ENCODE peak calls at places on chromosomes 16 and 17, in seven cellular contexts. C, O, F, K, D, J and B are unnamed samples.

GRCh38 chr17:63832455-63832854 is 5.0 kb upstream of the FTSJ3 start:
- DNase-seq in C (no peak), O (no peak), F (no peak), K (no peak), D (no peak), J (no peak), B (no peak)

GRCh38 chr17:77670125-77670524 is 288.4 kb upstream of the TNRC6C start:
- DNase-seq in C (no peak), O (no peak), F (peak), K (no peak), D (no peak), J (no peak), B (no peak)

GRCh38 chr17:45050680-45051059 is 762 bp downstream of the DCAKD start:
- DNase-seq in C (peak), O (no peak), F (peak), K (no peak), D (no peak), J (peak), B (no peak)

GRCh38 chr17:6005939-6006338 is 64.2 kb upstream of the WSCD1 start:
- DNase-seq in C (no peak), O (no peak), F (no peak), K (no peak), D (no peak), J (no peak), B (no peak)

GRCh38 chr17:59115474-59115873 is 8.8 kb upstream of the TRIM37 start:
- DNase-seq in C (no peak), O (no peak), F (no peak), K (no peak), D (no peak), J (no peak), B (no peak)

GRCh38 chr17:78241277-78242023 is 10.0 kb downstream of the TMEM235 start:
- DNase-seq in C (peak), O (peak), F (peak), K (no peak), D (no peak), J (peak), B (no peak)

GRCh38 chr16:50279142-50279865 is 13.0 kb downstream of the ADCY7 start:
- DNase-seq in C (no peak), O (no peak), F (no peak), K (no peak), D (no peak), J (no peak), B (no peak)

GRCh38 chr16:63287411-63287810 is 1251.2 kb upstream of the CDH8 start:
- DNase-seq in C (no peak), O (no peak), F (no peak), K (peak), D (no peak), J (peak), B (no peak)

GRCh38 chr16:24771132-24771778 is 41.8 kb downstream of the TNRC6A start:
- DNase-seq in C (peak), O (peak), F (peak), K (no peak), D (no peak), J (no peak), B (no peak)

GRCh38 chr17:6095501-6095900 is 25.3 kb downstream of the WSCD1 start:
- DNase-seq in C (no peak), O (no peak), F (no peak), K (no peak), D (no peak), J (no peak), B (no peak)

GRCh38 chr16:521381-522210 is 5.9 kb upstream of the CAPN15 start:
- DNase-seq in C (no peak), O (no peak), F (no peak), K (no peak), D (no peak), J (no peak), B (no peak)

GRCh38 chr17:59842901-59843652 is 49.7 kb downstream of the TUBD1 start:
- DNase-seq in C (peak), O (peak), F (peak), K (peak), D (no peak), J (peak), B (peak)

GRCh38 chr17:82929676-82930042 is 89.8 kb upstream of the ZNF750 start:
- DNase-seq in C (no peak), O (no peak), F (no peak), K (no peak), D (peak), J (no peak), B (no peak)

GRCh38 chr16:30414159-30414558 is 6.8 kb downstream of the ZNF771 start:
- DNase-seq in C (no peak), O (no peak), F (no peak), K (no peak), D (no peak), J (no peak), B (no peak)

GRCh38 chr16:11134722-11135121 is 121.3 kb downstream of the SOCS1 start:
- DNase-seq in C (no peak), O (no peak), F (no peak), K (no peak), D (no peak), J (no peak), B (no peak)

GRCh38 chr16:4283939-4284338 is 11.1 kb upstream of the TFAP4 start:
- DNase-seq in C (peak), O (no peak), F (no peak), K (no peak), D (no peak), J (peak), B (no peak)

GRCh38 chr16:30350134-30350871 is 4.8 kb downstream of the CD2BP2 start:
- DNase-seq in C (peak), O (no peak), F (no peak), K (no peak), D (no peak), J (no peak), B (peak)

GRCh38 chr16:1142911-1143310 is 10.0 kb upstream of the CACNA1H start:
- DNase-seq in C (no peak), O (no peak), F (no peak), K (no peak), D (no peak), J (no peak), B (no peak)

GRCh38 chr16:50354629-50355456 is 13.9 kb downstream of the BRD7 start:
- DNase-seq in C (no peak), O (no peak), F (peak), K (no peak), D (no peak), J (no peak), B (no peak)

GRCh38 chr16:80544326-80544725 is 3.5 kb downstream of the DYNLRB2 start:
- DNase-seq in C (no peak), O (no peak), F (no peak), K (no peak), D (no peak), J (no peak), B (no peak)

GRCh38 chr16:20348365-20349185 is 3.9 kb downstream of the UMOD start:
- DNase-seq in C (no peak), O (no peak), F (no peak), K (no peak), D (no peak), J (no peak), B (no peak)

GRCh38 chr16:20349615-20350014 is 2.9 kb downstream of the UMOD start:
- DNase-seq in C (no peak), O (no peak), F (no peak), K (no peak), D (no peak), J (no peak), B (no peak)

GRCh38 chr16:20353379-20353778 is 864 bp upstream of the UMOD start:
- DNase-seq in C (no peak), O (no peak), F (no peak), K (no peak), D (no peak), J (no peak), B (no peak)

GRCh38 chr16:20355114-20355782 is 2.7 kb upstream of the UMOD start:
- DNase-seq in C (no peak), O (no peak), F (no peak), K (no peak), D (no peak), J (no peak), B (no peak)

GRCh38 chr16:20352615-20353014 is at the start of gene UMOD:
- DNase-seq in C (no peak), O (no peak), F (no peak), K (no peak), D (no peak), J (no peak), B (no peak)
- TF ChIP-seq CTCF in C (no peak), O (no peak), F (no peak), K (no peak), D (no peak), J (no peak), B (no peak)

GRCh38 chr16:53091508-53092211 is 36.9 kb downstream of the CHD9 start:
- DNase-seq in C (peak), O (peak), F (peak), K (no peak), D (peak), J (peak), B (peak)

GRCh38 chr16:53093162-53093744 is 38.5 kb downstream of the CHD9 start:
- DNase-seq in C (no peak), O (no peak), F (no peak), K (no peak), D (no peak), J (no peak), B (no peak)

GRCh38 chr16:53090591-53091507 is 36.1 kb downstream of the CHD9 start:
- DNase-seq in C (peak), O (peak), F (peak), K (no peak), D (peak), J (peak), B (peak)

GRCh38 chr16:53089434-53090270 is 34.9 kb downstream of the CHD9 start:
- DNase-seq in C (no peak), O (peak), F (peak), K (no peak), D (peak), J (no peak), B (peak)

GRCh38 chr16:53090271-53090590 is 35.4 kb downstream of the CHD9 start:
- DNase-seq in C (no peak), O (no peak), F (no peak), K (no peak), D (no peak), J (no peak), B (no peak)
- H3K4me3 ChIP-seq in C (no peak), O (peak), F (no peak), K (no peak), D (no peak), J (no peak), B (peak)

DNA sequence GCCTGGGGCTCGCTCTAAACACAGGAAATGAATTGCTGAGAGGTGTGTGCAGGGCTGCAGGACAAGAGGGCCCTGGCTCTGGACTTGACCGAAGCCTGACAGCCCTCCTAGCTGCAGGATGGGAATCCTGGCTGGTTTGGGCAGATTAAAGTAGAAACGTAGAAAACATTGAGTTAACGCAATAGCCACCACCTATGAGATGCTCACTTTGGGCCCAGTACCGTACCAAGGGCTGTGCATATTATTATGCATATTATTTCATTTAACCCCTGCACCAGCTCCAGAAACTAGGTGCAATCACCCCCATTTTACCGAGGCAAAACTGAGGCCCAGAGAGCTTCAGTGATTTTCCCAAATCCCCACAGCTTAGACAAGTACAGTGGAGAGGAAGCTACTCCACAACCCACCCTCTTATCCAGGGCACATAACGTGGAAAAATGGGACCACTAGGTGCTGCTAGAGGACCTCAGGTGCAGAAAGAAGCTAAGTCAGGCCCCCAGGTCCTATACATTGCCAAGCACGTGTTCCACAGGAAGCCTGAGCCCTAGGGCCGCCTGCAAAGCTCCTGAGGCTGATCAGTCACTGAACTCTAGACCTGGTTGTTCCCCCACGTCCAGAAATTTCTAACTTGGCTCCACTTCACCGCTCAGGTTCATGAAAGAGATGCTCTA is 79.2 kb downstream of the MYH11 start:
- DNase-seq in C (peak), O (peak), F (peak), K (no peak), D (no peak), J (peak), B (peak)
- TF ChIP-seq CTCF in C (peak), O (peak), F (peak), K (peak), D (no peak), J (peak), B (peak)

GRCh38 chr16:84593825-84594724 is 23.8 kb downstream of the COTL1 start:
- DNase-seq in C (peak), O (no peak), F (no peak), K (no peak), D (no peak), J (no peak), B (no peak)

GRCh38 chr16:84596801-84597517 is 20.9 kb downstream of the COTL1 start:
- DNase-seq in C (no peak), O (no peak), F (no peak), K (no peak), D (no peak), J (no peak), B (no peak)

GRCh38 chr16:84594725-84595038 is 23.2 kb downstream of the COTL1 start:
- DNase-seq in C (no peak), O (no peak), F (no peak), K (no peak), D (no peak), J (no peak), B (no peak)

GRCh38 chr16:84596161-84596560 is 21.7 kb downstream of the COTL1 start:
- DNase-seq in C (no peak), O (no peak), F (no peak), K (no peak), D (no peak), J (no peak), B (no peak)

GRCh38 chr16:84595052-84595481 is 22.8 kb downstream of the COTL1 start:
- DNase-seq in C (no peak), O (no peak), F (no peak), K (no peak), D (no peak), J (no peak), B (no peak)
- H3K4me3 ChIP-seq in C (no peak), O (no peak), F (no peak), K (no peak), D (no peak), J (no peak), B (no peak)